ENCODE peak calls at places on chromosome 2, in four cellular contexts. Q is A673; J is K562; D is CD8-positive, alpha-beta T cell. C is an unnamed sample.
A peak's percentile ranks its signal among the peaks of the same experiment; 100 is the strongest.

GRCh38 chr2:230664844-230665243 is 47.8 kb upstream of the CAB39 start:
- DNase-seq in Q (no peak), J (no peak), D (no peak), C (no peak)

GRCh38 chr2:161414385-161415040 is 1.6 kb upstream of the TBR1 start:
- DNase-seq in Q (no peak), J (peak; percentile 55), D (no peak), C (peak; percentile 37)

GRCh38 chr2:232871835-232872736 is 2.0 kb downstream of the SNORC start:
- DNase-seq in Q (no peak), J (no peak), D (no peak), C (no peak)

GRCh38 chr2:28408764-28409599 is 16.3 kb downstream of the FOSL2 start:
- DNase-seq in Q (no peak), J (no peak), D (peak; percentile 68), C (peak; percentile 50)

GRCh38 chr2:225668606-225669266 is 269.2 kb downstream of the NYAP2 start:
- DNase-seq in Q (peak; percentile 91), J (peak; percentile 14), D (no peak), C (peak; percentile 22)

GRCh38 chr2:109690822-109691541 is 76.8 kb downstream of the SOWAHC start:
- DNase-seq in Q (no peak), J (no peak), D (no peak), C (peak; percentile 93)

GRCh38 chr2:175560521-175561164 is 379.1 kb upstream of the ATP5MC3 start:
- DNase-seq in Q (no peak), J (no peak), D (no peak), C (no peak)

GRCh38 chr2:134609924-134610498 is 108.8 kb downstream of the TMEM163 start:
- DNase-seq in Q (no peak), J (no peak), D (no peak), C (no peak)

GRCh38 chr2:38601463-38602135 is 1.1 kb downstream of the HNRNPLL start:
- DNase-seq in Q (peak; percentile 40), J (no peak), D (no peak), C (no peak)

GRCh38 chr2:108189316-108189715 is 50.5 kb upstream of the SULT1C3 start:
- DNase-seq in Q (no peak), J (no peak), D (no peak), C (no peak)

GRCh38 chr2:50648031-50648430 is 383.9 kb downstream of the NRXN1 start:
- DNase-seq in Q (no peak), J (no peak), D (no peak), C (no peak)

GRCh38 chr2:147008481-147008880 is 836.3 kb upstream of the ACVR2A start:
- DNase-seq in Q (no peak), J (no peak), D (no peak), C (no peak)

GRCh38 chr2:73908689-73909652 is 16.2 kb downstream of the ACTG2 start:
- DNase-seq in Q (peak; percentile 52), J (no peak), D (no peak), C (no peak)

GRCh38 chr2:100773538-100773937 is 46.4 kb upstream of the NPAS2 start:
- DNase-seq in Q (no peak), J (no peak), D (no peak), C (no peak)

GRCh38 chr2:41024806-41025205 is 572.9 kb upstream of the SLC8A1 start:
- DNase-seq in Q (no peak), J (no peak), D (no peak), C (no peak)

GRCh38 chr2:6186332-6187100 is 494.3 kb downstream of the SOX11 start:
- DNase-seq in Q (no peak), J (no peak), D (no peak), C (peak; percentile 45)

GRCh38 chr2:172427990-172428840 is 829 bp downstream of the ITGA6 start:
- DNase-seq in Q (peak; percentile 39), J (no peak), D (peak; percentile 46), C (peak; percentile 77)

GRCh38 chr2:1743396-1744150 is 742 bp downstream of the PXDN start:
- DNase-seq in Q (peak; percentile 74), J (no peak), D (no peak), C (no peak)

GRCh38 chr2:160006466-160006865 is 55.9 kb downstream of the PLA2R1 start:
- DNase-seq in Q (no peak), J (no peak), D (no peak), C (no peak)

GRCh38 chr2:151437630-151438029 is 27.9 kb downstream of the RIF1 start:
- DNase-seq in Q (peak; percentile 57), J (peak; percentile 16), D (no peak), C (no peak)
- H3K36me3 ChIP-seq in Q (peaks cover 92% of the 10 kb centered on the region), J (peaks cover 94% of the 10 kb centered on the region), D (peaks cover 23% of the 10 kb centered on the region), C (peaks cover 10% of the 10 kb centered on the region)

GRCh38 chr2:165920748-165921147 is 32.8 kb downstream of the TTC21B start:
- DNase-seq in Q (no peak), J (no peak), D (no peak), C (no peak)
- H3K36me3 ChIP-seq in Q (peaks cover 56% of the 10 kb centered on the region), J (peaks cover 53% of the 10 kb centered on the region), D (peaks cover 18% of the 10 kb centered on the region), C (no peaks in the 10 kb centered on the region)

GRCh38 chr2:126513033-126513432 is 142.9 kb upstream of the GYPC start:
- DNase-seq in Q (no peak), J (no peak), D (no peak), C (no peak)
- H3K36me3 ChIP-seq in Q (no peaks in the 10 kb centered on the region), J (no peaks in the 10 kb centered on the region), D (no peaks in the 10 kb centered on the region), C (no peaks in the 10 kb centered on the region)

GRCh38 chr2:54646170-54646927 is 77.1 kb upstream of the EML6 start:
- DNase-seq in Q (no peak), J (no peak), D (no peak), C (no peak)
- H3K36me3 ChIP-seq in Q (peaks cover 82% of the 10 kb centered on the region), J (peaks cover 87% of the 10 kb centered on the region), D (peaks cover 84% of the 10 kb centered on the region), C (peaks cover 50% of the 10 kb centered on the region)

DNA sequence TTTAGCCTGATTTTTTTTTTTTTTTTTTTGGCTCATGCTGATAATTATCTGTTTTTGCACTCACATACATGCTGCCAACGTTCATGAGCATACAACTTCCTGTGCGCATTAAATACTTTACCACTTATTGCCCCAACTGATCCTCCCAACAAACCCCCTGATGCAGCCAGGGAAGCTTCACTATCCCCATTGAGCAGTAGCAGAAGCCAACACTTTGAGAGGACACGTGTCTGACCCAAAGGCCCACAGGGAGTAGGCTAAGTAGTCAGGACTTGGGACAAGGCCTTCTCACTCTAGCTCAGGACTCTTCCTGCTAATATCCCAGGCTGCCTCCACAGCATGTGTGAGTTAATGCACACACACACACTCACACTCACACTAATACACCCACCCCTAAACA is 36.2 kb upstream of the MAT2A start:
- DNase-seq in Q (no peak), J (no peak), D (no peak), C (no peak)
- H3K36me3 ChIP-seq in Q (no peaks in the 10 kb centered on the region), J (no peaks in the 10 kb centered on the region), D (no peaks in the 10 kb centered on the region), C (no peaks in the 10 kb centered on the region)

GRCh38 chr2:25303517-25304338 is 38.0 kb downstream of the DNMT3A start:
- DNase-seq in Q (no peak), J (no peak), D (no peak), C (no peak)
- H3K36me3 ChIP-seq in Q (peaks cover 26% of the 10 kb centered on the region), J (no peaks in the 10 kb centered on the region), D (peaks cover 15% of the 10 kb centered on the region), C (peaks cover 13% of the 10 kb centered on the region)

C was measured in colonic mucosa.